ENCODE peak calls at places on chromosomes 4 and X, in five cellular contexts. D, E, V, U and H are unnamed samples.

GRCh38 chr4:129344058-129344457 is 248.1 kb downstream of the C4orf33 start:
- DNase-seq in E (peak), D (peak), V (peak), U (peak), H (no peak)

GRCh38 chr4:52840531-52841350 is 21.4 kb upstream of the RASL11B start:
- DNase-seq in E (no peak), D (peak), U (no peak), V (peak), H (no peak)

GRCh38 chrX:129979207-129979920 is 3.1 kb upstream of the BCORL1 start:
- DNase-seq in V (peak), E (no peak), D (no peak), U (no peak), H (no peak)

GRCh38 chr4:42357325-42357724 is 40.0 kb upstream of the SHISA3 start:
- DNase-seq in V (no peak), E (no peak), U (no peak), D (no peak), H (no peak)

GRCh38 chr4:84433603-84434232 is 65.4 kb downstream of the NKX6-1 start:
- DNase-seq in D (peak), U (no peak), V (no peak), E (no peak), H (no peak)

GRCh38 chr4:169054879-169055278 is 44.8 kb upstream of the CBR4 start:
- DNase-seq in E (no peak), U (no peak), V (no peak), D (no peak), H (no peak)

GRCh38 chr4:42331914-42332368 is 65.3 kb upstream of the SHISA3 start:
- DNase-seq in D (no peak), V (no peak), E (peak), U (no peak), H (peak)

GRCh38 chrX:150680974-150681373 is 12.2 kb upstream of the MTMR1 start:
- DNase-seq in E (peak), V (peak), D (peak), U (no peak), H (no peak)

GRCh38 chr4:183177001-183177400 is 77.9 kb downstream of the WWC2 start:
- DNase-seq in D (no peak), V (no peak), E (no peak), U (no peak), H (no peak)

GRCh38 chr4:3414421-3415279 is 27.1 kb upstream of the HGFAC start:
- DNase-seq in U (no peak), V (no peak), D (no peak), E (no peak), H (no peak)

GRCh38 chrX:63656871-63657580 is 128.0 kb downstream of the ARHGEF9 start:
- DNase-seq in U (no peak), D (no peak), V (peak), E (peak), H (peak)

GRCh38 chr4:88159137-88159725 is 792 bp upstream of the ABCG2 start:
- DNase-seq in D (peak), E (no peak), V (peak), U (no peak), H (no peak)

GRCh38 chr4:22897520-22898108 is 204.9 kb downstream of the GBA3 start:
- DNase-seq in U (peak), D (peak), E (peak), V (peak), H (peak)

GRCh38 chr4:38177035-38177791 is 217.0 kb downstream of the PTTG2 start:
- DNase-seq in D (no peak), V (no peak), E (peak), U (no peak), H (peak)

GRCh38 chrX:7083468-7084396 is 63.8 kb upstream of the STS start:
- DNase-seq in E (peak), D (no peak), U (no peak), V (peak), H (peak)

GRCh38 chrX:24838624-24839023 is 144.9 kb downstream of the POLA1 start:
- DNase-seq in D (peak), V (peak), U (peak), E (peak), H (peak)

GRCh38 chr4:151573474-151573873 is 164.5 kb downstream of the FHIP1A start:
- DNase-seq in D (no peak), U (no peak), V (no peak), E (no peak), H (no peak)

GRCh38 chr4:13907255-13907751 is 279.8 kb upstream of the BOD1L1 start:
- DNase-seq in V (peak), D (peak), U (no peak), E (peak), H (peak)

GRCh38 chrX:3548743-3549441 is 164.6 kb downstream of the PRKX start:
- DNase-seq in D (peak), V (peak), U (peak), E (peak), H (peak)

GRCh38 chr4:113368056-113368455 is 318.6 kb downstream of the ANK2 start:
- DNase-seq in V (no peak), D (no peak), U (no peak), E (peak), H (peak)

GRCh38 chrX:9538544-9539045 is 73.7 kb downstream of the TBL1X start:
- DNase-seq in V (no peak), D (no peak), U (no peak), E (no peak), H (no peak)

GRCh38 chrX:68728186-68728585 is 80.7 kb downstream of the STARD8 start:
- DNase-seq in D (no peak), U (no peak), E (no peak), V (no peak), H (no peak)

GRCh38 chr4:162644346-162644745 is 480.5 kb upstream of the FSTL5 start:
- DNase-seq in V (peak), D (no peak), E (no peak), U (no peak), H (peak)

GRCh38 chr4:157075811-157076577 is at the start of gene GLRB:
- DNase-seq in D (peak), U (peak), E (peak), V (peak), H (no peak)

GRCh38 chrX:8879750-8880149 is 78.6 kb upstream of the FAM9A start:
- DNase-seq in E (peak), U (no peak), V (peak), D (peak), H (no peak)

GRCh38 chrX:130091976-130092522 is 18.2 kb downstream of the ELF4 start:
- DNase-seq in U (no peak), D (peak), V (peak), E (no peak), H (no peak)

DNA sequence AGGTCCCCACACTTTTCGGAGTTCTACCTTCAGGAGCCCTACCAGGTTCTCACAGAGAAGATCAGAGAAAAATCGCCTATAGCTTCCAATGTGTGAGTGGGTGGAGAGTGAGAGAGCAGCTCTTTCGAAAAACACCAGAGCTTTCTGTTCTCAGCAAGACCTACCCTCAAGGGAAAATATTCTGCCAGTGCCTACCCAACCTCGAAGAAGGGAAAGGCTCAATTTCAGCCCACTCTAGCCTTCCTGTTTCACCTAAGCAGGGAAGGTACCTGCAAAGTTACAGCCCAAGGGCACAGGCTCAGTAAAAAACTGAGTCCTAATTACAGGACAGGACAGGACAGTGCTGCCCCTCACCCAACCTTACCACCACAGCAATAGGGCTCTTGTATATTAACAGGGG is 104.0 kb upstream of the WDR17 start:
- DNase-seq in V (no peak), D (no peak), E (no peak), U (no peak), H (no peak)
- H3K4me2 ChIP-seq in V (no peak), D (no peak), E (no peak), U (no peak), H (no peak)

GRCh38 chrX:52995974-52996304 is 37.6 kb upstream of the FAM156A start:
- DNase-seq in E (no peak), U (no peak), D (no peak), V (no peak), H (no peak)
- H3K4me3 ChIP-seq in E (no peak), U (peak), D (peak), V (no peak), H (peak)

DNA sequence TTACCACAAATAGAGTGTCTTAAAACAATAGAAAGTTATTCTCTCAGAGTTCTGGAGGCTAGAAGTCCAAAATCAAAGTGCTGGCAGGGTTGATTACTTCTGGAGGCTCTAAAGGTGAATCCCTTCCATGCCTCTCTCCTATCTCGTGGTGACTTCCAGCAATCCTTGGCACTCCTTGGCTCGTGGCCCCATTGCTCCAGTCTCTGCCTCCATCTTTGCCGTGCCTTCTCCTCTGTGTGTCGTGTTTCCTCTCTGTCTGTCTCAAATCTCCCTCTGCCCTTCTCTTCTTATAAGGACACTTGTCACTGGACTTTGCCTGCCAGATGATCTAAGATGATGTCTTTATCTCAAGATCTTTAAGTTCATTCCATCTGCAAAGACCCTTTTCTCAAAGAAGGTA is 10.6 kb upstream of the ENPP6 start:
- DNase-seq in D (no peak), U (no peak), E (no peak), V (no peak), H (no peak)
- H3K4me2 ChIP-seq in D (no peak), U (no peak), E (no peak), V (no peak), H (no peak)

GRCh38 chr4:10022346-10023049 is 1.2 kb upstream of the SLC2A9 start:
- DNase-seq in E (no peak), D (no peak), V (no peak), U (no peak), H (no peak)

GRCh38 chr4:10023050-10023419 is 1.7 kb upstream of the SLC2A9 start:
- DNase-seq in D (no peak), E (no peak), U (no peak), V (no peak), H (no peak)

GRCh38 chr4:10020106-10020505 is 1.2 kb downstream of the SLC2A9 start:
- DNase-seq in E (no peak), U (no peak), D (no peak), V (no peak), H (no peak)

GRCh38 chr4:10019521-10020051 is 1.7 kb downstream of the SLC2A9 start:
- DNase-seq in V (no peak), E (no peak), U (no peak), D (no peak), H (no peak)

GRCh38 chr4:10020871-10021676 is at the start of gene SLC2A9:
- DNase-seq in U (no peak), D (no peak), E (no peak), V (no peak), H (no peak)
- H3K4me3 ChIP-seq in U (no peak), D (no peak), E (no peak), V (no peak), H (no peak)

GRCh38 chr4:24544208-24544607 is 40.1 kb downstream of the DHX15 start:
- DNase-seq in E (no peak), V (no peak), U (no peak), D (no peak), H (no peak)
- H3K4me2 ChIP-seq in E (no peak), V (no peak), U (no peak), D (peak), H (no peak)

GRCh38 chrX:41009816-41010187 is 75.4 kb upstream of the USP9X start:
- DNase-seq in E (no peak), U (no peak), D (no peak), V (no peak), H (no peak)
- H3K4me3 ChIP-seq in E (no peak), U (no peak), D (no peak), V (no peak), H (peak)

GRCh38 chr4:111228874-111229273 is 606.0 kb upstream of the PITX2 start:
- DNase-seq in U (no peak), V (no peak), E (no peak), D (no peak), H (peak)
- H3K4me2 ChIP-seq in U (no peak), V (no peak), E (no peak), D (no peak), H (peak)